ENCODE peak calls at places on chromosome 21, in eight cellular contexts. J is GM12891; C is NCI-H1092; I is esophagus squamous epithelium; N is NCI-H748 treated with DMSO at 0.1 percent for 48 hours; D is ELR; S is activated T-helper 1 cell treated with anti-CD3 and anti-CD28 coated beads, Interleukin-12 subunit alpha, Interleukin-12 subunit beta, Interleukin-2, Interleukin-4 antibody, amounts not matched to agents 30 ng/mL and 10 ng/mL and 1 ng/mL, durations not matched to agents 14 hours and 24 hours and 36 hours; R is stimulated activated naive B cell treated with anti-CD40 and anti-IgM and Interleukin-4, amounts not matched to agents 10 μg/mL and 1 μg/mL and 100 μg/mL, for 72 hours. L is an unnamed sample.

GRCh38 chr21:45467221-45467779 is 62.3 kb downstream of the COL18A1 start:
- DNase-seq in J (no peak), C (no peak), I (no peak), N (no peak), D (peak), S (no peak), R (no peak), L (no peak)

GRCh38 chr21:34598931-34599400 is 15.9 kb downstream of the RCAN1 start:
- DNase-seq in J (no peak), C (no peak), I (no peak), N (peak), D (peak), S (no peak), R (no peak), L (peak)

GRCh38 chr21:41559658-41560599 is 52.0 kb upstream of the TMPRSS2 start:
- DNase-seq in J (no peak), C (no peak), I (no peak), N (no peak), D (peak), S (no peak), R (no peak), L (no peak)

GRCh38 chr21:15122241-15122640 is 57.4 kb upstream of the NRIP1 start:
- DNase-seq in J (no peak), C (no peak), I (no peak), N (no peak), D (no peak), S (no peak), R (no peak), L (no peak)

GRCh38 chr21:28142692-28143091 is 850.0 kb downstream of the LTN1 start:
- DNase-seq in J (no peak), C (no peak), I (no peak), N (no peak), D (peak), S (no peak), R (no peak), L (no peak)

GRCh38 chr21:41765393-41765950 is 1.4 kb downstream of the RIPK4 start:
- DNase-seq in J (no peak), C (no peak), I (no peak), N (no peak), D (no peak), S (no peak), R (no peak), L (no peak)

GRCh38 chr21:34697826-34698225 is 29.0 kb downstream of the CLIC6 start:
- DNase-seq in J (no peak), C (no peak), I (no peak), N (no peak), D (no peak), S (no peak), R (no peak), L (no peak)

GRCh38 chr21:16455978-16456377 is 726.2 kb downstream of the USP25 start:
- DNase-seq in J (no peak), C (peak), I (no peak), N (no peak), D (no peak), S (no peak), R (no peak), L (no peak)

GRCh38 chr21:43364851-43365424 is 62.0 kb downstream of the SIK1 start:
- DNase-seq in J (no peak), C (peak), I (no peak), N (peak), D (no peak), S (no peak), R (no peak), L (no peak)

GRCh38 chr21:35400233-35400939 is 351.3 kb upstream of the RUNX1 start:
- DNase-seq in J (peak), C (peak), I (no peak), N (peak), D (peak), S (peak), R (peak), L (peak)

GRCh38 chr21:30227633-30228404 is 11.9 kb upstream of the CLDN8 start:
- DNase-seq in J (no peak), C (no peak), I (no peak), N (no peak), D (peak), S (no peak), R (no peak), L (no peak)

GRCh38 chr21:37061926-37062591 is 10.8 kb downstream of the PIGP start:
- DNase-seq in J (no peak), C (no peak), I (no peak), N (no peak), D (no peak), S (no peak), R (no peak), L (no peak)

GRCh38 chr21:39115659-39116235 is 67.5 kb downstream of the PSMG1 start:
- DNase-seq in J (no peak), C (no peak), I (no peak), N (no peak), D (no peak), S (no peak), R (no peak), L (no peak)

GRCh38 chr21:43925096-43925481 is 60.1 kb downstream of the AGPAT3 start:
- DNase-seq in J (no peak), C (no peak), I (no peak), N (no peak), D (no peak), S (no peak), R (no peak), L (no peak)

GRCh38 chr21:45932922-45933502 is 48.6 kb upstream of the COL6A1 start:
- DNase-seq in J (no peak), C (no peak), I (no peak), N (no peak), D (no peak), S (no peak), R (no peak), L (no peak)

GRCh38 chr21:16514316-16514715 is 784.5 kb downstream of the USP25 start:
- DNase-seq in J (no peak), C (no peak), I (no peak), N (no peak), D (no peak), S (no peak), R (no peak), L (no peak)

GRCh38 chr21:39111928-39112327 is 71.3 kb downstream of the PSMG1 start:
- DNase-seq in J (no peak), C (no peak), I (no peak), N (no peak), D (no peak), S (no peak), R (no peak), L (no peak)

GRCh38 chr21:20424943-20425342 is 573.3 kb upstream of the NCAM2 start:
- DNase-seq in J (no peak), C (no peak), I (no peak), N (no peak), D (no peak), S (no peak), R (no peak), L (no peak)

GRCh38 chr21:45981641-45982255 is at the start of gene COL6A1:
- DNase-seq in J (peak), C (no peak), I (no peak), N (no peak), D (peak), S (no peak), R (peak), L (no peak)

GRCh38 chr21:36321325-36322082 is 1.5 kb downstream of the MORC3 start:
- DNase-seq in J (no peak), C (peak), I (no peak), N (peak), D (peak), S (no peak), R (no peak), L (no peak)

GRCh38 chr21:42655797-42656770 is 2.7 kb downstream of the PDE9A start:
- DNase-seq in J (no peak), C (no peak), I (no peak), N (no peak), D (no peak), S (no peak), R (no peak), L (no peak)

GRCh38 chr21:31957631-31958030 is 84.8 kb downstream of the HUNK start:
- DNase-seq in J (no peak), C (no peak), I (no peak), N (no peak), D (no peak), S (no peak), R (no peak), L (no peak)

GRCh38 chr21:41295721-41296254 is 20.8 kb upstream of the FAM3B start:
- DNase-seq in J (no peak), C (no peak), I (no peak), N (no peak), D (no peak), S (no peak), R (no peak), L (no peak)

L was measured in NCI-H1436 treated with DMSO at 0.1 percent for 48 hours.